ENCODE peak calls at places on chromosomes 16 and 17, in nine cellular contexts. One of them, this sample, is unnamed.

GRCh38 chr17:78541488-78542237 is 35.5 kb downstream of the DNAH17 start:
- DNase-seq in thoracic aorta: no peak
- DNase-seq in heart left ventricle: no peak
- DNase-seq in PC-3: peak; percentile 82
- DNase-seq in breast epithelium: no peak
- DNase-seq in left lung: no peak
- DNase-seq in WERI-Rb-1: no peak
- DNase-seq in uterus: no peak
- DNase-seq in IMR-90: no peak
- DNase-seq in this sample: no peak

GRCh38 chr16:48576927-48577326 is 33.1 kb downstream of the N4BP1 start:
- DNase-seq in thoracic aorta: no peak
- DNase-seq in heart left ventricle: no peak
- DNase-seq in PC-3: peak; percentile 55
- DNase-seq in breast epithelium: no peak
- DNase-seq in left lung: no peak
- DNase-seq in WERI-Rb-1: no peak
- DNase-seq in uterus: no peak
- DNase-seq in IMR-90: peak; percentile 28
- DNase-seq in this sample: no peak

GRCh38 chr17:59642535-59642934 is 22.8 kb downstream of the CLTC start:
- DNase-seq in thoracic aorta: no peak
- DNase-seq in heart left ventricle: no peak
- DNase-seq in PC-3: peak; percentile 75
- DNase-seq in breast epithelium: no peak
- DNase-seq in left lung: no peak
- DNase-seq in WERI-Rb-1: no peak
- DNase-seq in uterus: no peak
- DNase-seq in IMR-90: no peak
- DNase-seq in this sample: no peak

GRCh38 chr17:46157443-46158107 is 35.7 kb downstream of the KANSL1 start:
- DNase-seq in thoracic aorta: no peak
- DNase-seq in heart left ventricle: no peak
- DNase-seq in PC-3: no peak
- DNase-seq in breast epithelium: no peak
- DNase-seq in left lung: no peak
- DNase-seq in WERI-Rb-1: no peak
- DNase-seq in uterus: no peak
- DNase-seq in IMR-90: peak; percentile 23
- DNase-seq in this sample: no peak

GRCh38 chr16:7545251-7545650 is 212.6 kb downstream of the RBFOX1 start:
- DNase-seq in thoracic aorta: no peak
- DNase-seq in heart left ventricle: no peak
- DNase-seq in PC-3: no peak
- DNase-seq in breast epithelium: no peak
- DNase-seq in left lung: no peak
- DNase-seq in WERI-Rb-1: no peak
- DNase-seq in uterus: no peak
- DNase-seq in IMR-90: no peak
- DNase-seq in this sample: no peak

GRCh38 chr16:83958137-83958810 is 5.2 kb downstream of the OSGIN1 start:
- DNase-seq in thoracic aorta: no peak
- DNase-seq in heart left ventricle: no peak
- DNase-seq in PC-3: no peak
- DNase-seq in breast epithelium: no peak
- DNase-seq in left lung: peak; percentile 69
- DNase-seq in WERI-Rb-1: no peak
- DNase-seq in uterus: no peak
- DNase-seq in IMR-90: peak; percentile 19
- DNase-seq in this sample: no peak

GRCh38 chr17:80877095-80877828 is 114.4 kb upstream of the CHMP6 start:
- DNase-seq in thoracic aorta: no peak
- DNase-seq in heart left ventricle: peak; percentile 21
- DNase-seq in PC-3: no peak
- DNase-seq in breast epithelium: peak; percentile 34
- DNase-seq in left lung: peak; percentile 28
- DNase-seq in WERI-Rb-1: no peak
- DNase-seq in uterus: no peak
- DNase-seq in IMR-90: no peak
- DNase-seq in this sample: no peak

GRCh38 chr17:35141681-35142466 is at the start of gene NLE1:
- DNase-seq in thoracic aorta: peak; percentile 24
- DNase-seq in heart left ventricle: peak; percentile 84
- DNase-seq in PC-3: peak; percentile 70
- DNase-seq in breast epithelium: peak; percentile 81
- DNase-seq in left lung: peak; percentile 97
- DNase-seq in WERI-Rb-1: peak; percentile 87
- DNase-seq in uterus: peak; percentile 63
- DNase-seq in IMR-90: peak; percentile 74
- DNase-seq in this sample: no peak

GRCh38 chr17:79851461-79851817 is 12.2 kb upstream of the CBX4 start:
- DNase-seq in thoracic aorta: no peak
- DNase-seq in heart left ventricle: no peak
- DNase-seq in PC-3: peak; percentile 96
- DNase-seq in breast epithelium: no peak
- DNase-seq in left lung: peak; percentile 84
- DNase-seq in WERI-Rb-1: peak; percentile 62
- DNase-seq in uterus: no peak
- DNase-seq in IMR-90: no peak
- DNase-seq in this sample: no peak

GRCh38 chr17:79955961-79956735 is 79.5 kb downstream of the TBC1D16 start:
- DNase-seq in thoracic aorta: no peak
- DNase-seq in heart left ventricle: no peak
- DNase-seq in PC-3: no peak
- DNase-seq in breast epithelium: peak; percentile 37
- DNase-seq in left lung: peak; percentile 47
- DNase-seq in WERI-Rb-1: peak; percentile 11
- DNase-seq in uterus: no peak
- DNase-seq in IMR-90: no peak
- DNase-seq in this sample: no peak

GRCh38 chr16:67199808-67200198 is 872 bp downstream of the ELMO3 start:
- DNase-seq in thoracic aorta: no peak
- DNase-seq in heart left ventricle: no peak
- DNase-seq in PC-3: no peak
- DNase-seq in breast epithelium: no peak
- DNase-seq in left lung: peak; percentile 75
- DNase-seq in WERI-Rb-1: no peak
- DNase-seq in uterus: no peak
- DNase-seq in IMR-90: no peak
- DNase-seq in this sample: no peak

GRCh38 chr17:39166437-39167335 is 725 bp upstream of the ARL5C start:
- DNase-seq in thoracic aorta: no peak
- DNase-seq in heart left ventricle: no peak
- DNase-seq in PC-3: no peak
- DNase-seq in breast epithelium: no peak
- DNase-seq in left lung: no peak
- DNase-seq in WERI-Rb-1: peak; percentile 47
- DNase-seq in uterus: no peak
- DNase-seq in IMR-90: no peak
- DNase-seq in this sample: no peak

GRCh38 chr17:48738803-48739526 is 10.4 kb upstream of the HOXB13 start:
- DNase-seq in thoracic aorta: no peak
- DNase-seq in heart left ventricle: no peak
- DNase-seq in PC-3: peak; percentile 91
- DNase-seq in breast epithelium: no peak
- DNase-seq in left lung: no peak
- DNase-seq in WERI-Rb-1: peak; percentile 39
- DNase-seq in uterus: no peak
- DNase-seq in IMR-90: no peak
- DNase-seq in this sample: no peak

GRCh38 chr17:66715076-66715675 is 119.7 kb upstream of the CACNG5 start:
- DNase-seq in thoracic aorta: no peak
- DNase-seq in heart left ventricle: no peak
- DNase-seq in PC-3: no peak
- DNase-seq in breast epithelium: no peak
- DNase-seq in left lung: no peak
- DNase-seq in WERI-Rb-1: no peak
- DNase-seq in uterus: no peak
- DNase-seq in IMR-90: no peak
- DNase-seq in this sample: no peak

GRCh38 chr16:66814734-66815133 is 13.3 kb upstream of the TERB1 start:
- DNase-seq in thoracic aorta: no peak
- DNase-seq in heart left ventricle: no peak
- DNase-seq in PC-3: no peak
- DNase-seq in breast epithelium: no peak
- DNase-seq in left lung: no peak
- DNase-seq in WERI-Rb-1: no peak
- DNase-seq in uterus: no peak
- DNase-seq in IMR-90: no peak
- DNase-seq in this sample: no peak

GRCh38 chr17:61218438-61218837 is 181.2 kb upstream of the TBX2 start:
- DNase-seq in thoracic aorta: no peak
- DNase-seq in heart left ventricle: no peak
- DNase-seq in PC-3: peak; percentile 65
- DNase-seq in breast epithelium: no peak
- DNase-seq in left lung: no peak
- DNase-seq in WERI-Rb-1: no peak
- DNase-seq in uterus: no peak
- DNase-seq in IMR-90: peak; percentile 86
- DNase-seq in this sample: peak; percentile 31

GRCh38 chr16:85350973-85351372 is 238.7 kb upstream of the CIBAR2 start:
- DNase-seq in thoracic aorta: peak; percentile 90
- DNase-seq in heart left ventricle: peak; percentile 93
- DNase-seq in PC-3: peak; percentile 97
- DNase-seq in breast epithelium: peak; percentile 98
- DNase-seq in left lung: peak; percentile 87
- DNase-seq in WERI-Rb-1: no peak
- DNase-seq in uterus: peak; percentile 70
- DNase-seq in IMR-90: peak; percentile 96
- DNase-seq in this sample: peak; percentile 58

GRCh38 chr16:88370365-88370764 is 12.4 kb upstream of the ZNF469 start:
- DNase-seq in thoracic aorta: no peak
- DNase-seq in heart left ventricle: peak; percentile 18
- DNase-seq in PC-3: no peak
- DNase-seq in breast epithelium: no peak
- DNase-seq in left lung: peak; percentile 43
- DNase-seq in WERI-Rb-1: no peak
- DNase-seq in uterus: peak; percentile 6
- DNase-seq in IMR-90: no peak
- DNase-seq in this sample: no peak

GRCh38 chr17:50047488-50048126 is 8.3 kb upstream of the ITGA3 start:
- DNase-seq in thoracic aorta: no peak
- DNase-seq in heart left ventricle: peak; percentile 17
- DNase-seq in PC-3: peak; percentile 95
- DNase-seq in breast epithelium: no peak
- DNase-seq in left lung: no peak
- DNase-seq in WERI-Rb-1: no peak
- DNase-seq in uterus: no peak
- DNase-seq in IMR-90: peak; percentile 83
- DNase-seq in this sample: no peak

GRCh38 chr17:71032746-71033273 is 863.5 kb downstream of the KCNJ2 start:
- DNase-seq in thoracic aorta: no peak
- DNase-seq in heart left ventricle: no peak
- DNase-seq in PC-3: no peak
- DNase-seq in breast epithelium: no peak
- DNase-seq in left lung: no peak
- DNase-seq in WERI-Rb-1: peak; percentile 94
- DNase-seq in uterus: no peak
- DNase-seq in IMR-90: no peak
- DNase-seq in this sample: no peak

GRCh38 chr17:79224476-79224875 is 149.9 kb downstream of the ENGASE start:
- DNase-seq in thoracic aorta: no peak
- DNase-seq in heart left ventricle: no peak
- DNase-seq in PC-3: no peak
- DNase-seq in breast epithelium: no peak
- DNase-seq in left lung: peak; percentile 17
- DNase-seq in WERI-Rb-1: no peak
- DNase-seq in uterus: no peak
- DNase-seq in IMR-90: no peak
- DNase-seq in this sample: no peak

GRCh38 chr17:4598776-4599504 is 14.6 kb downstream of the SMTNL2 start:
- DNase-seq in thoracic aorta: no peak
- DNase-seq in heart left ventricle: peak; percentile 85
- DNase-seq in PC-3: no peak
- DNase-seq in breast epithelium: no peak
- DNase-seq in left lung: peak; percentile 60
- DNase-seq in WERI-Rb-1: no peak
- DNase-seq in uterus: peak; percentile 55
- DNase-seq in IMR-90: peak; percentile 51
- DNase-seq in this sample: no peak

DNA sequence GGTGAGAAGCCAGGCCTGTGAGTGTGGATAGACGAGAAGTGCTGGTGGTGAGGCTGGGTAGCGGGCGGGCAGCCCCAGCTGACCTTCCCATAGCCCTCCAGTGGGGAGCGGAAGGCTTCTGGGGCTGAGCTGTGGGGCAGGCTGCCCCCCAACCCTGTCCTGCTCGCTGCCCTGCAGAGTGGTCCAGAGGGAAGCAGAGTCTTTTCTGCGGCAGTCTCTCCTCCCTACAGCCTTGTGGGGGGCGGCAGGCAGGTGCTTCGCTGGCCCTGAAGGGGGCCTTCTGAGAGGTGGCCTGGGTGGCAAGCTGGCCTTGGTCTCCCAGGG is 3.7 kb downstream of the NLGN2 start:
- DNase-seq in thoracic aorta: no peak
- DNase-seq in heart left ventricle: no peak
- DNase-seq in PC-3: no peak
- DNase-seq in breast epithelium: no peak
- DNase-seq in left lung: no peak
- DNase-seq in WERI-Rb-1: no peak
- DNase-seq in uterus: no peak
- DNase-seq in IMR-90: no peak
- DNase-seq in this sample: no peak
- H3K4me3 ChIP-seq in thoracic aorta: no peak overlapping the region
- H3K4me3 ChIP-seq in heart left ventricle: no peak overlapping the region
- H3K4me3 ChIP-seq in PC-3: no peak overlapping the region
- H3K4me3 ChIP-seq in breast epithelium: no peak overlapping the region
- H3K4me3 ChIP-seq in left lung: no peak overlapping the region
- H3K4me3 ChIP-seq in WERI-Rb-1: no peak overlapping the region
- H3K4me3 ChIP-seq in uterus: no peak overlapping the region
- H3K4me3 ChIP-seq in IMR-90: no peak overlapping the region
- H3K4me3 ChIP-seq in this sample: no peak overlapping the region

GRCh38 chr16:89893642-89894548 is 20.5 kb downstream of the TCF25 start:
- DNase-seq in thoracic aorta: no peak
- DNase-seq in heart left ventricle: no peak
- DNase-seq in PC-3: no peak
- DNase-seq in breast epithelium: no peak
- DNase-seq in left lung: no peak
- DNase-seq in WERI-Rb-1: no peak
- DNase-seq in uterus: no peak
- DNase-seq in IMR-90: no peak
- DNase-seq in this sample: no peak
- H3K36me3 ChIP-seq in thoracic aorta: peaks cover 80% of the 10 kb centered on the region
- H3K36me3 ChIP-seq in heart left ventricle: peaks cover 13% of the 10 kb centered on the region
- H3K36me3 ChIP-seq in PC-3: peaks cover 2% of the 10 kb centered on the region
- H3K36me3 ChIP-seq in breast epithelium: peaks cover 18% of the 10 kb centered on the region
- H3K36me3 ChIP-seq in left lung: peaks cover 100% of the 10 kb centered on the region
- H3K36me3 ChIP-seq in WERI-Rb-1: no peaks in the 10 kb centered on the region
- H3K36me3 ChIP-seq in uterus: no peaks in the 10 kb centered on the region
- H3K36me3 ChIP-seq in IMR-90: peaks cover 66% of the 10 kb centered on the region
- H3K36me3 ChIP-seq in this sample: peaks cover 56% of the 10 kb centered on the region

GRCh38 chr16:54462766-54463165 is 176.2 kb upstream of the IRX3 start:
- DNase-seq in thoracic aorta: no peak
- DNase-seq in heart left ventricle: no peak
- DNase-seq in PC-3: no peak
- DNase-seq in breast epithelium: no peak
- DNase-seq in left lung: no peak
- DNase-seq in WERI-Rb-1: no peak
- DNase-seq in uterus: no peak
- DNase-seq in IMR-90: no peak
- DNase-seq in this sample: no peak
- H3K4me3 ChIP-seq in thoracic aorta: no peak overlapping the region
- H3K4me3 ChIP-seq in heart left ventricle: no peak overlapping the region
- H3K4me3 ChIP-seq in PC-3: no peak overlapping the region
- H3K4me3 ChIP-seq in breast epithelium: no peak overlapping the region
- H3K4me3 ChIP-seq in left lung: no peak overlapping the region
- H3K4me3 ChIP-seq in WERI-Rb-1: no peak overlapping the region
- H3K4me3 ChIP-seq in uterus: no peak overlapping the region
- H3K4me3 ChIP-seq in IMR-90: no peak overlapping the region
- H3K4me3 ChIP-seq in this sample: no peak overlapping the region

GRCh38 chr17:7849185-7850117 is 5.4 kb upstream of the TMEM88 start:
- DNase-seq in thoracic aorta: no peak
- DNase-seq in heart left ventricle: no peak
- DNase-seq in PC-3: no peak
- DNase-seq in breast epithelium: peak; percentile 47
- DNase-seq in left lung: no peak
- DNase-seq in WERI-Rb-1: no peak
- DNase-seq in uterus: peak; percentile 21
- DNase-seq in IMR-90: no peak
- DNase-seq in this sample: no peak
- H3K36me3 ChIP-seq in thoracic aorta: peaks cover 49% of the 10 kb centered on the region
- H3K36me3 ChIP-seq in heart left ventricle: peaks cover 12% of the 10 kb centered on the region
- H3K36me3 ChIP-seq in PC-3: peaks cover 8% of the 10 kb centered on the region
- H3K36me3 ChIP-seq in breast epithelium: no peaks in the 10 kb centered on the region
- H3K36me3 ChIP-seq in left lung: peaks cover 95% of the 10 kb centered on the region
- H3K36me3 ChIP-seq in WERI-Rb-1: peaks cover 58% of the 10 kb centered on the region
- H3K36me3 ChIP-seq in uterus: no peaks in the 10 kb centered on the region
- H3K36me3 ChIP-seq in IMR-90: peaks cover 67% of the 10 kb centered on the region
- H3K36me3 ChIP-seq in this sample: peaks cover 55% of the 10 kb centered on the region